ENCODE peak calls at places on chromosome 16, in five cellular contexts. One of them, this sample, is unnamed.

GRCh38 chr16:85935957-85936760 is 37.2 kb downstream of the IRF8 start:
- DNase-seq in activated CD8-positive, alpha-beta memory T cell treated with anti-CD3 and anti-CD28 coated beads for 48 hours: peak; percentile 61
- DNase-seq in skeletal muscle cell: no peak
- DNase-seq in NCI-H748 treated with DMSO at 0.1 percent for 48 hours: no peak
- DNase-seq in uterus: no peak
- DNase-seq in this sample: no peak

GRCh38 chr16:50300942-50301625 is 34.7 kb downstream of the ADCY7 start:
- DNase-seq in activated CD8-positive, alpha-beta memory T cell treated with anti-CD3 and anti-CD28 coated beads for 48 hours: no peak
- DNase-seq in skeletal muscle cell: no peak
- DNase-seq in NCI-H748 treated with DMSO at 0.1 percent for 48 hours: no peak
- DNase-seq in uterus: no peak
- DNase-seq in this sample: no peak

GRCh38 chr16:54175552-54176375 is 110.8 kb downstream of the IRX3 start:
- DNase-seq in activated CD8-positive, alpha-beta memory T cell treated with anti-CD3 and anti-CD28 coated beads for 48 hours: no peak
- DNase-seq in skeletal muscle cell: no peak
- DNase-seq in NCI-H748 treated with DMSO at 0.1 percent for 48 hours: no peak
- DNase-seq in uterus: no peak
- DNase-seq in this sample: no peak

GRCh38 chr16:78673157-78673556 is 573.7 kb downstream of the WWOX start:
- DNase-seq in activated CD8-positive, alpha-beta memory T cell treated with anti-CD3 and anti-CD28 coated beads for 48 hours: no peak
- DNase-seq in skeletal muscle cell: no peak
- DNase-seq in NCI-H748 treated with DMSO at 0.1 percent for 48 hours: no peak
- DNase-seq in uterus: no peak
- DNase-seq in this sample: no peak

GRCh38 chr16:57627184-57627871 is 1.1 kb upstream of the ADGRG1 start:
- DNase-seq in activated CD8-positive, alpha-beta memory T cell treated with anti-CD3 and anti-CD28 coated beads for 48 hours: no peak
- DNase-seq in skeletal muscle cell: peak; percentile 59
- DNase-seq in NCI-H748 treated with DMSO at 0.1 percent for 48 hours: no peak
- DNase-seq in uterus: no peak
- DNase-seq in this sample: no peak

GRCh38 chr16:28289106-28289505 is 3.2 kb upstream of the SBK1 start:
- DNase-seq in activated CD8-positive, alpha-beta memory T cell treated with anti-CD3 and anti-CD28 coated beads for 48 hours: no peak
- DNase-seq in skeletal muscle cell: no peak
- DNase-seq in NCI-H748 treated with DMSO at 0.1 percent for 48 hours: no peak
- DNase-seq in uterus: no peak
- DNase-seq in this sample: no peak

GRCh38 chr16:56625140-56625942 is at the start of gene MT1E:
- DNase-seq in activated CD8-positive, alpha-beta memory T cell treated with anti-CD3 and anti-CD28 coated beads for 48 hours: no peak
- DNase-seq in skeletal muscle cell: peak; percentile 49
- DNase-seq in NCI-H748 treated with DMSO at 0.1 percent for 48 hours: no peak
- DNase-seq in uterus: peak; percentile 75
- DNase-seq in this sample: no peak

GRCh38 chr16:50480206-50480605 is 68.0 kb upstream of the NKD1 start:
- DNase-seq in activated CD8-positive, alpha-beta memory T cell treated with anti-CD3 and anti-CD28 coated beads for 48 hours: no peak
- DNase-seq in skeletal muscle cell: no peak
- DNase-seq in NCI-H748 treated with DMSO at 0.1 percent for 48 hours: no peak
- DNase-seq in uterus: no peak
- DNase-seq in this sample: no peak

GRCh38 chr16:86651823-86652222 is 73.5 kb downstream of the FOXL1 start:
- DNase-seq in activated CD8-positive, alpha-beta memory T cell treated with anti-CD3 and anti-CD28 coated beads for 48 hours: no peak
- DNase-seq in skeletal muscle cell: no peak
- DNase-seq in NCI-H748 treated with DMSO at 0.1 percent for 48 hours: no peak
- DNase-seq in uterus: no peak
- DNase-seq in this sample: no peak

GRCh38 chr16:46632778-46633733 is 11.9 kb upstream of the SHCBP1 start:
- DNase-seq in activated CD8-positive, alpha-beta memory T cell treated with anti-CD3 and anti-CD28 coated beads for 48 hours: no peak
- DNase-seq in skeletal muscle cell: no peak
- DNase-seq in NCI-H748 treated with DMSO at 0.1 percent for 48 hours: no peak
- DNase-seq in uterus: no peak
- DNase-seq in this sample: no peak

GRCh38 chr16:48556210-48556912 is 53.6 kb downstream of the N4BP1 start:
- DNase-seq in activated CD8-positive, alpha-beta memory T cell treated with anti-CD3 and anti-CD28 coated beads for 48 hours: no peak
- DNase-seq in skeletal muscle cell: no peak
- DNase-seq in NCI-H748 treated with DMSO at 0.1 percent for 48 hours: no peak
- DNase-seq in uterus: no peak
- DNase-seq in this sample: no peak

GRCh38 chr16:68232335-68232734 is 3.6 kb downstream of the ESRP2 start:
- DNase-seq in activated CD8-positive, alpha-beta memory T cell treated with anti-CD3 and anti-CD28 coated beads for 48 hours: no peak
- DNase-seq in skeletal muscle cell: no peak
- DNase-seq in NCI-H748 treated with DMSO at 0.1 percent for 48 hours: no peak
- DNase-seq in uterus: no peak
- DNase-seq in this sample: no peak

GRCh38 chr16:1170076-1170418 is 17.1 kb downstream of the CACNA1H start:
- DNase-seq in activated CD8-positive, alpha-beta memory T cell treated with anti-CD3 and anti-CD28 coated beads for 48 hours: no peak
- DNase-seq in skeletal muscle cell: no peak
- DNase-seq in NCI-H748 treated with DMSO at 0.1 percent for 48 hours: no peak
- DNase-seq in uterus: no peak
- DNase-seq in this sample: no peak

GRCh38 chr16:81455720-81456494 is 11.3 kb downstream of the CMIP start:
- DNase-seq in activated CD8-positive, alpha-beta memory T cell treated with anti-CD3 and anti-CD28 coated beads for 48 hours: no peak
- DNase-seq in skeletal muscle cell: no peak
- DNase-seq in NCI-H748 treated with DMSO at 0.1 percent for 48 hours: no peak
- DNase-seq in uterus: no peak
- DNase-seq in this sample: no peak

GRCh38 chr16:54630284-54630967 is 300.2 kb upstream of the IRX5 start:
- DNase-seq in activated CD8-positive, alpha-beta memory T cell treated with anti-CD3 and anti-CD28 coated beads for 48 hours: no peak
- DNase-seq in skeletal muscle cell: no peak
- DNase-seq in NCI-H748 treated with DMSO at 0.1 percent for 48 hours: no peak
- DNase-seq in uterus: no peak
- DNase-seq in this sample: no peak

This sample was measured in CMK.